ENCODE peak calls at places on chromosome 1, in five cellular contexts. One of them, this sample, is unnamed.

GRCh38 chr1:3604997-3605823 is 6.1 kb downstream of the MEGF6 start:
- DNase-seq in adrenal gland: no peak
- DNase-seq in heart right ventricle: no peak
- DNase-seq in breast epithelium: no peak
- DNase-seq in mucosa of descending colon: no peak
- DNase-seq in this sample: no peak

GRCh38 chr1:62356257-62356835 is 37.1 kb upstream of the KANK4 start:
- DNase-seq in mucosa of descending colon: no peak
- DNase-seq in adrenal gland: peak
- DNase-seq in heart right ventricle: no peak
- DNase-seq in breast epithelium: no peak
- DNase-seq in this sample: no peak

GRCh38 chr1:96845464-96845863 is 123.9 kb downstream of the PTBP2 start:
- DNase-seq in breast epithelium: no peak
- DNase-seq in heart right ventricle: no peak
- DNase-seq in mucosa of descending colon: peak
- DNase-seq in adrenal gland: peak
- DNase-seq in this sample: no peak

GRCh38 chr1:32480761-32481160 is 15.9 kb downstream of the ZBTB8B start:
- DNase-seq in mucosa of descending colon: no peak
- DNase-seq in breast epithelium: no peak
- DNase-seq in adrenal gland: no peak
- DNase-seq in heart right ventricle: no peak
- DNase-seq in this sample: no peak

GRCh38 chr1:154616659-154617345 is 8.8 kb upstream of the ADAR start:
- DNase-seq in mucosa of descending colon: no peak
- DNase-seq in breast epithelium: no peak
- DNase-seq in heart right ventricle: no peak
- DNase-seq in adrenal gland: no peak
- DNase-seq in this sample: no peak

GRCh38 chr1:6148497-6149241 is 31.5 kb downstream of the CHD5 start:
- DNase-seq in mucosa of descending colon: peak
- DNase-seq in heart right ventricle: no peak
- DNase-seq in adrenal gland: peak
- DNase-seq in breast epithelium: peak
- DNase-seq in this sample: no peak

GRCh38 chr1:46174448-46175231 is at the start of gene TSPAN1:
- DNase-seq in breast epithelium: peak
- DNase-seq in mucosa of descending colon: no peak
- DNase-seq in adrenal gland: peak
- DNase-seq in heart right ventricle: no peak
- DNase-seq in this sample: no peak

GRCh38 chr1:246428542-246429308 is 78.4 kb downstream of the SMYD3 start:
- DNase-seq in mucosa of descending colon: no peak
- DNase-seq in heart right ventricle: no peak
- DNase-seq in breast epithelium: no peak
- DNase-seq in adrenal gland: no peak
- DNase-seq in this sample: no peak

GRCh38 chr1:173015629-173016028 is 35.1 kb downstream of the TNFSF18 start:
- DNase-seq in heart right ventricle: no peak
- DNase-seq in mucosa of descending colon: no peak
- DNase-seq in adrenal gland: no peak
- DNase-seq in breast epithelium: no peak
- DNase-seq in this sample: no peak

GRCh38 chr1:8487249-8487648 is 169.3 kb downstream of the SLC45A1 start:
- DNase-seq in heart right ventricle: no peak
- DNase-seq in breast epithelium: no peak
- DNase-seq in mucosa of descending colon: no peak
- DNase-seq in adrenal gland: no peak
- DNase-seq in this sample: no peak

GRCh38 chr1:185559684-185560310 is 174.4 kb upstream of the HMCN1 start:
- DNase-seq in breast epithelium: no peak
- DNase-seq in heart right ventricle: peak
- DNase-seq in mucosa of descending colon: peak
- DNase-seq in adrenal gland: peak
- DNase-seq in this sample: no peak

GRCh38 chr1:152543808-152544207 is 22.8 kb downstream of the LCE3E start:
- DNase-seq in adrenal gland: no peak
- DNase-seq in heart right ventricle: no peak
- DNase-seq in mucosa of descending colon: no peak
- DNase-seq in breast epithelium: no peak
- DNase-seq in this sample: no peak

GRCh38 chr1:58934711-58935110 is 150.9 kb upstream of the JUN start:
- DNase-seq in breast epithelium: no peak
- DNase-seq in mucosa of descending colon: no peak
- DNase-seq in adrenal gland: no peak
- DNase-seq in heart right ventricle: no peak
- DNase-seq in this sample: no peak

GRCh38 chr1:50917796-50918137 is 42.3 kb downstream of the FAF1 start:
- DNase-seq in adrenal gland: no peak
- DNase-seq in heart right ventricle: no peak
- DNase-seq in breast epithelium: no peak
- DNase-seq in mucosa of descending colon: no peak
- DNase-seq in this sample: no peak

GRCh38 chr1:24720152-24720551 is 25.1 kb upstream of the CLIC4 start:
- DNase-seq in mucosa of descending colon: peak
- DNase-seq in breast epithelium: peak
- DNase-seq in adrenal gland: peak
- DNase-seq in heart right ventricle: peak
- DNase-seq in this sample: peak

GRCh38 chr1:189289346-189289745 is 1188.3 kb downstream of the BRINP3 start:
- DNase-seq in heart right ventricle: no peak
- DNase-seq in mucosa of descending colon: no peak
- DNase-seq in adrenal gland: no peak
- DNase-seq in breast epithelium: no peak
- DNase-seq in this sample: no peak

GRCh38 chr1:102239247-102239646 is 242.5 kb upstream of the OLFM3 start:
- DNase-seq in breast epithelium: no peak
- DNase-seq in mucosa of descending colon: no peak
- DNase-seq in adrenal gland: no peak
- DNase-seq in heart right ventricle: no peak
- DNase-seq in this sample: no peak

GRCh38 chr1:93905734-93906133 is 3.5 kb downstream of the GCLM start:
- DNase-seq in breast epithelium: no peak
- DNase-seq in adrenal gland: no peak
- DNase-seq in mucosa of descending colon: no peak
- DNase-seq in heart right ventricle: no peak
- DNase-seq in this sample: no peak

GRCh38 chr1:31725777-31726535 is 22.1 kb upstream of the COL16A1 start:
- DNase-seq in adrenal gland: no peak
- DNase-seq in heart right ventricle: no peak
- DNase-seq in breast epithelium: no peak
- DNase-seq in mucosa of descending colon: no peak
- DNase-seq in this sample: no peak

GRCh38 chr1:225508538-225509375 is 80.9 kb upstream of the LBR start:
- DNase-seq in mucosa of descending colon: peak
- DNase-seq in adrenal gland: peak
- DNase-seq in heart right ventricle: peak
- DNase-seq in breast epithelium: no peak
- DNase-seq in this sample: peak

GRCh38 chr1:67850151-67850551 is 16.9 kb upstream of the GNG12 start:
- DNase-seq in adrenal gland: peak
- DNase-seq in breast epithelium: no peak
- DNase-seq in heart right ventricle: no peak
- DNase-seq in mucosa of descending colon: peak
- DNase-seq in this sample: no peak

GRCh38 chr1:236117710-236118109 is 24.6 kb upstream of the GPR137B start:
- DNase-seq in heart right ventricle: no peak
- DNase-seq in mucosa of descending colon: no peak
- DNase-seq in breast epithelium: no peak
- DNase-seq in adrenal gland: no peak
- DNase-seq in this sample: no peak

GRCh38 chr1:101290119-101290921 is 53.5 kb downstream of the S1PR1 start:
- DNase-seq in adrenal gland: no peak
- DNase-seq in heart right ventricle: no peak
- DNase-seq in breast epithelium: no peak
- DNase-seq in mucosa of descending colon: no peak
- DNase-seq in this sample: no peak

GRCh38 chr1:221712776-221713431 is 29.0 kb downstream of the DUSP10 start:
- DNase-seq in heart right ventricle: no peak
- DNase-seq in adrenal gland: no peak
- DNase-seq in breast epithelium: peak
- DNase-seq in mucosa of descending colon: peak
- DNase-seq in this sample: no peak

GRCh38 chr1:70314706-70315304 is 39.7 kb downstream of the ANKRD13C start:
- DNase-seq in heart right ventricle: no peak
- DNase-seq in breast epithelium: no peak
- DNase-seq in mucosa of descending colon: no peak
- DNase-seq in adrenal gland: no peak
- DNase-seq in this sample: no peak

GRCh38 chr1:200684015-200684414 is 14.3 kb upstream of the DDX59 start:
- DNase-seq in mucosa of descending colon: no peak
- DNase-seq in adrenal gland: no peak
- DNase-seq in breast epithelium: no peak
- DNase-seq in heart right ventricle: no peak
- DNase-seq in this sample: no peak

GRCh38 chr1:51623450-51623849 is 6.6 kb downstream of the OSBPL9 start:
- DNase-seq in breast epithelium: no peak
- DNase-seq in heart right ventricle: no peak
- DNase-seq in mucosa of descending colon: no peak
- DNase-seq in adrenal gland: no peak
- DNase-seq in this sample: no peak

GRCh38 chr1:44740179-44740617 is 561 bp downstream of the KIF2C start:
- DNase-seq in heart right ventricle: no peak
- DNase-seq in breast epithelium: no peak
- DNase-seq in mucosa of descending colon: no peak
- DNase-seq in adrenal gland: no peak
- DNase-seq in this sample: no peak

GRCh38 chr1:184771190-184771691 is 16.6 kb upstream of the EDEM3 start:
- DNase-seq in heart right ventricle: no peak
- DNase-seq in breast epithelium: no peak
- DNase-seq in mucosa of descending colon: no peak
- DNase-seq in adrenal gland: no peak
- DNase-seq in this sample: no peak

GRCh38 chr1:5099018-5099417 is 444.6 kb downstream of the AJAP1 start:
- DNase-seq in mucosa of descending colon: no peak
- DNase-seq in breast epithelium: no peak
- DNase-seq in adrenal gland: no peak
- DNase-seq in heart right ventricle: no peak
- DNase-seq in this sample: no peak

GRCh38 chr1:234960722-234961467 is 167.7 kb downstream of the TOMM20 start:
- DNase-seq in heart right ventricle: no peak
- DNase-seq in mucosa of descending colon: peak
- DNase-seq in breast epithelium: no peak
- DNase-seq in adrenal gland: no peak
- DNase-seq in this sample: no peak

GRCh38 chr1:199123615-199124014 is 484.8 kb downstream of the PTPRC start:
- DNase-seq in heart right ventricle: no peak
- DNase-seq in adrenal gland: no peak
- DNase-seq in breast epithelium: no peak
- DNase-seq in mucosa of descending colon: peak
- DNase-seq in this sample: no peak

DNA sequence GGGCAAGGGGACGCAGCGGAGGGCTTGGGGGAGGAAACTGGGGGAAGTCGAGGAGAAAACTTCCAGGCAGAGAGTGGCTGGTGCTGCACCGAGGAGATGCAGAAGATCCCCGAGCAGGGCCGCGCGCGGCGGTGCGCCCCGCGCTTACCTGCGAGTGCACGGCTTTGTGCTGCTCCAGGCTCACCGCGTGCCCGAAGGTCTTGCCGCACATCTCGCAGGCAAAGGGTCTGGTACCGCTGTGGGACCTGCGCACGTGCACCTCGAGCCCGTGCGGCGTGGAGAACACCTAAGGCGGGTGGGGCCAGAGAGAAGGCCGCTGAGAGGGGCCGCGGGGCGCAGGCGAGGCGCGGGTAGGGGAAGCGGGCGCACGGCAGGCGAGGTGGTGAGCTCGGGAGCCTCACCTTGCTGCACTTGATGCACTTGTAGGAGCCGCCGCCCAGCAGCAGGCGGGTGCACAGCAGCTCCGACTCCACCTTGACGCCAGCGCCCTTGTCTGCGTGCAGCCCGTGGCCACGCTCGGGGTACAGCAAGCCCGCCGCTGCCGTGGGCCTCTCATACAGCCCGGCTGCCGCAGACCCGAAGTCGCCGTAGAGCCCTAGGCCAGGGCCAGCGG is 6.4 kb downstream of the GFI1 start:
- DNase-seq in adrenal gland: no peak
- DNase-seq in breast epithelium: no peak
- DNase-seq in mucosa of descending colon: peak
- DNase-seq in heart right ventricle: no peak
- DNase-seq in this sample: no peak
- H3K4me3 ChIP-seq in adrenal gland: no peak
- H3K4me3 ChIP-seq in breast epithelium: no peak
- H3K4me3 ChIP-seq in mucosa of descending colon: no peak
- H3K4me3 ChIP-seq in heart right ventricle: no peak
- H3K4me3 ChIP-seq in this sample: no peak

DNA sequence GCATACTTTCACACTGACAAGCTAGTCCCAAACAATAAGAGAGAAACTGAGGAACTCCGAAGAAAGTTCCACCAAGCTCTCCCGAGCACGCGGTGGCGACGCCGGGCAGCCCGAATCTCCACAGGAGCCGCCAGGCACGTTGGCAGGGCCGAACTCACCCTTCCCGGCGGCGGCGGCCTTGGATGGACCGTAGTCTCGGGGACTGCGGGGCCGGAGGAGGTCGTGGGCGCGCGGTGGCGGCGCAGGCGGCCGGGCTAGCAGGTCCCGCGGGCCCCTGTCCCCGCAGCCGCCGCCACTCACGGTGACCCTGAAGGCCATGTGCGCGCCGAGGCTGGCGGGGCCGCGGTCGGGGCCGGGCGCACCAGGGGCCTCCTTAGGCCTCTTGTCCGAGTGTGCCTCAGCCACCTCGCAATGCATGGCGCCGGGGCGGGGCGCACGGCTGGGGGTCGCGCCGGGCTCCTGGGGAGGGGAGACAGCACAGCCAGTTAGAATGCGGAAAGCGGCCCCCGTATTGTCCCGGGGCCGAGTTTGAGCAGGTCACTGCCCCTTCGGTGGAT is 1.2 kb downstream of the GLIS1 start:
- DNase-seq in breast epithelium: no peak
- DNase-seq in heart right ventricle: no peak
- DNase-seq in mucosa of descending colon: no peak
- DNase-seq in adrenal gland: no peak
- DNase-seq in this sample: no peak
- TF ChIP-seq CTCF in breast epithelium: no peak
- TF ChIP-seq CTCF in heart right ventricle: no peak
- TF ChIP-seq CTCF in mucosa of descending colon: no peak
- TF ChIP-seq CTCF in adrenal gland: no peak
- TF ChIP-seq CTCF in this sample: no peak

DNA sequence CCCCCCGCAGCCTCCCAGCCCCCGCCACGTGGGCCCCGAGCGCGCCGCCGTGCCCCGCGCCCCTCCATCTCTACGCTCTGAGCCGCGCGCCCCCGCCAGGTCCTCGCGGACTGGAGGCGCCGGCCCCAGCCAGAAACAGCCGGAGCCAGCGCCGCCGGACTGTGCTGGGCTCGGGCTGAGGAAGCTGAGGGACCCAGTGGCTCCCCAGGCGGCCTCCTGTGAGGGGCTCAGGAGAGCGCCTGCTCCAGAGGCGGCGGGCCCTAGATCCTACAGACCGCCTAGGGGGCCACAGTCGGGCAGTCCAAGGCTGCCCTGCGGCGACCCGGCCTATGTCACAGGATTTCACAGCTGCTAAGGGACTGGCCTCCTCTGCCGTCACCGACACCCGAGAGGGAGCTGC is 82.1 kb downstream of the NENF start:
- DNase-seq in mucosa of descending colon: no peak
- DNase-seq in adrenal gland: no peak
- DNase-seq in breast epithelium: no peak
- DNase-seq in heart right ventricle: no peak
- DNase-seq in this sample: no peak
- H3K4me3 ChIP-seq in mucosa of descending colon: no peak
- H3K4me3 ChIP-seq in adrenal gland: no peak
- H3K4me3 ChIP-seq in breast epithelium: peak
- H3K4me3 ChIP-seq in heart right ventricle: peak
- H3K4me3 ChIP-seq in this sample: peak

GRCh38 chr1:39354572-39354971 is 136.9 kb upstream of the BMP8A start:
- DNase-seq in heart right ventricle: no peak
- DNase-seq in adrenal gland: no peak
- DNase-seq in breast epithelium: no peak
- DNase-seq in mucosa of descending colon: no peak
- DNase-seq in this sample: no peak
- TF ChIP-seq CTCF in heart right ventricle: no peak
- TF ChIP-seq CTCF in adrenal gland: peak
- TF ChIP-seq CTCF in breast epithelium: no peak
- TF ChIP-seq CTCF in mucosa of descending colon: no peak
- TF ChIP-seq CTCF in this sample: no peak